ENCODE peak calls at places on chromosomes 2 and 18, in six cellular contexts. F, H, B, Q, W and L are unnamed samples.
A peak's percentile ranks its signal among the peaks of the same experiment; 100 is the strongest.

GRCh38 chr2:175402591-175402990 is 221.1 kb upstream of the ATP5MC3 start:
- DNase-seq in F (no peak), H (no peak), B (no peak), Q (no peak), W (no peak), L (no peak)

GRCh38 chr2:237149425-237149824 is 63.7 kb downstream of the COPS8 start:
- DNase-seq in F (peak; percentile 67), H (no peak), B (peak; percentile 6), Q (no peak), W (no peak), L (no peak)

GRCh38 chr2:176001281-176001902 is 675 bp downstream of the LNPK start:
- DNase-seq in F (peak; percentile 56), H (peak; percentile 29), B (peak; percentile 39), Q (peak; percentile 82), W (peak; percentile 32), L (no peak)

GRCh38 chr2:46657042-46657504 is 177.7 kb downstream of the TMEM247 start:
- DNase-seq in F (no peak), H (no peak), B (peak; percentile 42), Q (no peak), W (peak; percentile 25), L (no peak)

GRCh38 chr2:85792783-85793441 is 39.1 kb downstream of the ATOH8 start:
- DNase-seq in F (no peak), H (no peak), B (no peak), Q (no peak), W (peak; percentile 86), L (peak; percentile 85)

GRCh38 chr18:55504808-55505207 is 83.2 kb downstream of the TCF4 start:
- DNase-seq in F (no peak), H (no peak), B (no peak), Q (no peak), W (no peak), L (no peak)

GRCh38 chr2:21305581-21305980 is 181.8 kb downstream of the TDRD15 start:
- DNase-seq in F (no peak), H (no peak), B (no peak), Q (no peak), W (no peak), L (no peak)

GRCh38 chr2:211033765-211034164 is 477.4 kb downstream of the CPS1 start:
- DNase-seq in F (no peak), H (no peak), B (no peak), Q (no peak), W (peak; percentile 4), L (no peak)

GRCh38 chr18:10878703-10879102 is 270.7 kb downstream of the PIEZO2 start:
- DNase-seq in F (no peak), H (no peak), B (no peak), Q (no peak), W (no peak), L (no peak)

GRCh38 chr2:75276093-75277055 is 77.1 kb upstream of the TACR1 start:
- DNase-seq in F (no peak), H (no peak), B (no peak), Q (no peak), W (peak; percentile 88), L (no peak)

GRCh38 chr2:67600472-67600871 is 203.3 kb downstream of the ETAA1 start:
- DNase-seq in F (no peak), H (no peak), B (no peak), Q (no peak), W (peak; percentile 13), L (no peak)

GRCh38 chr2:74250189-74250631 is 51.8 kb downstream of the MTHFD2 start:
- DNase-seq in F (peak; percentile 16), H (peak; percentile 59), B (peak; percentile 61), Q (peak; percentile 75), W (peak; percentile 18), L (peak; percentile 74)

GRCh38 chr2:10278029-10278762 is 24.5 kb upstream of the HPCAL1 start:
- DNase-seq in F (peak; percentile 47), H (no peak), B (no peak), Q (peak; percentile 93), W (peak; percentile 89), L (no peak)

GRCh38 chr2:85433511-85434089 is 15.1 kb downstream of the SH2D6 start:
- DNase-seq in F (no peak), H (peak; percentile 83), B (no peak), Q (peak; percentile 93), W (peak; percentile 78), L (peak; percentile 90)

GRCh38 chr2:96729748-96730147 is 10.1 kb downstream of the LMAN2L start:
- DNase-seq in F (no peak), H (no peak), B (no peak), Q (no peak), W (no peak), L (no peak)

GRCh38 chr18:70422061-70422965 is 133.5 kb downstream of the SOCS6 start:
- DNase-seq in F (no peak), H (peak; percentile 80), B (peak; percentile 89), Q (peak; percentile 94), W (peak; percentile 99), L (no peak)

GRCh38 chr2:7812231-7812995 is 869.4 kb upstream of the ID2 start:
- DNase-seq in F (no peak), H (no peak), B (no peak), Q (no peak), W (peak; percentile 72), L (no peak)